ENCODE peak calls at places on chromosomes 5 and 9, in eight cellular contexts. One of them, this sample, is unnamed.
A peak's percentile ranks its signal among the peaks of the same experiment; 100 is the strongest.

GRCh38 chr9:72958485-72959266 is 5.8 kb upstream of the ALDH1A1 start:
- DNase-seq in HCT116: no peak
- DNase-seq in IMR-90: no peak
- DNase-seq in Peyer's patch: no peak
- DNase-seq in uterus: no peak
- DNase-seq in A549: no peak
- DNase-seq in adrenal gland: no peak
- DNase-seq in heart left ventricle: no peak
- DNase-seq in this sample: no peak

GRCh38 chr5:149001154-149001553 is 61.7 kb downstream of the SH3TC2 start:
- DNase-seq in HCT116: no peak
- DNase-seq in IMR-90: peak; percentile 68
- DNase-seq in Peyer's patch: no peak
- DNase-seq in uterus: no peak
- DNase-seq in A549: no peak
- DNase-seq in adrenal gland: no peak
- DNase-seq in heart left ventricle: no peak
- DNase-seq in this sample: no peak

GRCh38 chr5:50325237-50325832 is 115.8 kb downstream of the EMB start:
- DNase-seq in HCT116: peak; percentile 32
- DNase-seq in IMR-90: peak; percentile 28
- DNase-seq in Peyer's patch: no peak
- DNase-seq in uterus: no peak
- DNase-seq in A549: no peak
- DNase-seq in adrenal gland: no peak
- DNase-seq in heart left ventricle: no peak
- DNase-seq in this sample: no peak

GRCh38 chr5:74026310-74026709 is 400.3 kb downstream of the ARHGEF28 start:
- DNase-seq in HCT116: no peak
- DNase-seq in IMR-90: no peak
- DNase-seq in Peyer's patch: no peak
- DNase-seq in uterus: no peak
- DNase-seq in A549: no peak
- DNase-seq in adrenal gland: no peak
- DNase-seq in heart left ventricle: no peak
- DNase-seq in this sample: no peak

GRCh38 chr5:36602711-36603321 is 3.6 kb upstream of the SLC1A3 start:
- DNase-seq in HCT116: peak; percentile 10
- DNase-seq in IMR-90: no peak
- DNase-seq in Peyer's patch: no peak
- DNase-seq in uterus: no peak
- DNase-seq in A549: no peak
- DNase-seq in adrenal gland: no peak
- DNase-seq in heart left ventricle: peak; percentile 28
- DNase-seq in this sample: no peak

GRCh38 chr9:136020206-136020605 is 59.0 kb upstream of the UBAC1 start:
- DNase-seq in HCT116: no peak
- DNase-seq in IMR-90: no peak
- DNase-seq in Peyer's patch: no peak
- DNase-seq in uterus: peak; percentile 9
- DNase-seq in A549: no peak
- DNase-seq in adrenal gland: peak; percentile 8
- DNase-seq in heart left ventricle: no peak
- DNase-seq in this sample: no peak

GRCh38 chr9:26833792-26834191 is 58.8 kb downstream of the CAAP1 start:
- DNase-seq in HCT116: no peak
- DNase-seq in IMR-90: no peak
- DNase-seq in Peyer's patch: no peak
- DNase-seq in uterus: peak; percentile 25
- DNase-seq in A549: no peak
- DNase-seq in adrenal gland: peak; percentile 31
- DNase-seq in heart left ventricle: no peak
- DNase-seq in this sample: no peak

GRCh38 chr9:110078626-110079025 is 129.3 kb downstream of the C9orf152 start:
- DNase-seq in HCT116: no peak
- DNase-seq in IMR-90: no peak
- DNase-seq in Peyer's patch: no peak
- DNase-seq in uterus: no peak
- DNase-seq in A549: no peak
- DNase-seq in adrenal gland: no peak
- DNase-seq in heart left ventricle: no peak
- DNase-seq in this sample: no peak

GRCh38 chr5:80865547-80865946 is 94.6 kb upstream of the RASGRF2 start:
- DNase-seq in HCT116: no peak
- DNase-seq in IMR-90: peak; percentile 13
- DNase-seq in Peyer's patch: no peak
- DNase-seq in uterus: no peak
- DNase-seq in A549: no peak
- DNase-seq in adrenal gland: no peak
- DNase-seq in heart left ventricle: no peak
- DNase-seq in this sample: no peak

GRCh38 chr5:150175536-150175935 is 9.0 kb downstream of the CDX1 start:
- DNase-seq in HCT116: peak; percentile 19
- DNase-seq in IMR-90: peak; percentile 25
- DNase-seq in Peyer's patch: peak; percentile 50
- DNase-seq in uterus: no peak
- DNase-seq in A549: peak; percentile 81
- DNase-seq in adrenal gland: no peak
- DNase-seq in heart left ventricle: no peak
- DNase-seq in this sample: no peak

GRCh38 chr5:75668988-75669760 is 48.1 kb downstream of the POC5 start:
- DNase-seq in HCT116: no peak
- DNase-seq in IMR-90: peak; percentile 18
- DNase-seq in Peyer's patch: peak; percentile 58
- DNase-seq in uterus: peak; percentile 20
- DNase-seq in A549: peak; percentile 40
- DNase-seq in adrenal gland: peak; percentile 83
- DNase-seq in heart left ventricle: peak; percentile 28
- DNase-seq in this sample: peak; percentile 35

GRCh38 chr5:1182633-1183423 is 18.6 kb upstream of the SLC6A19 start:
- DNase-seq in HCT116: no peak
- DNase-seq in IMR-90: no peak
- DNase-seq in Peyer's patch: peak; percentile 86
- DNase-seq in uterus: no peak
- DNase-seq in A549: no peak
- DNase-seq in adrenal gland: no peak
- DNase-seq in heart left ventricle: no peak
- DNase-seq in this sample: peak; percentile 63

GRCh38 chr9:93941493-93941892 is 13.7 kb downstream of the BARX1 start:
- DNase-seq in HCT116: no peak
- DNase-seq in IMR-90: no peak
- DNase-seq in Peyer's patch: no peak
- DNase-seq in uterus: no peak
- DNase-seq in A549: no peak
- DNase-seq in adrenal gland: no peak
- DNase-seq in heart left ventricle: no peak
- DNase-seq in this sample: no peak

GRCh38 chr9:36207546-36208012 is 16.9 kb downstream of the CLTA start:
- DNase-seq in HCT116: no peak
- DNase-seq in IMR-90: peak; percentile 63
- DNase-seq in Peyer's patch: no peak
- DNase-seq in uterus: no peak
- DNase-seq in A549: no peak
- DNase-seq in adrenal gland: no peak
- DNase-seq in heart left ventricle: no peak
- DNase-seq in this sample: no peak

GRCh38 chr9:123364241-123364824 is 8.3 kb downstream of the CRB2 start:
- DNase-seq in HCT116: no peak
- DNase-seq in IMR-90: peak; percentile 61
- DNase-seq in Peyer's patch: no peak
- DNase-seq in uterus: peak; percentile 87
- DNase-seq in A549: no peak
- DNase-seq in adrenal gland: no peak
- DNase-seq in heart left ventricle: no peak
- DNase-seq in this sample: no peak

GRCh38 chr5:139574641-139575312 is 13.6 kb downstream of the UBE2D2 start:
- DNase-seq in HCT116: no peak
- DNase-seq in IMR-90: peak; percentile 62
- DNase-seq in Peyer's patch: no peak
- DNase-seq in uterus: no peak
- DNase-seq in A549: peak; percentile 44
- DNase-seq in adrenal gland: no peak
- DNase-seq in heart left ventricle: no peak
- DNase-seq in this sample: no peak

GRCh38 chr9:5800969-5801738 is 31.8 kb downstream of the ERMP1 start:
- DNase-seq in HCT116: no peak
- DNase-seq in IMR-90: no peak
- DNase-seq in Peyer's patch: no peak
- DNase-seq in uterus: no peak
- DNase-seq in A549: no peak
- DNase-seq in adrenal gland: no peak
- DNase-seq in heart left ventricle: no peak
- DNase-seq in this sample: peak; percentile 17

GRCh38 chr9:111531716-111532115 is 6.7 kb downstream of the ZNF483 start:
- DNase-seq in HCT116: no peak
- DNase-seq in IMR-90: no peak
- DNase-seq in Peyer's patch: no peak
- DNase-seq in uterus: no peak
- DNase-seq in A549: no peak
- DNase-seq in adrenal gland: no peak
- DNase-seq in heart left ventricle: no peak
- DNase-seq in this sample: no peak

GRCh38 chr5:92907914-92908606 is 673.0 kb downstream of the NR2F1-AS1 start:
- DNase-seq in HCT116: no peak
- DNase-seq in IMR-90: peak; percentile 75
- DNase-seq in Peyer's patch: no peak
- DNase-seq in uterus: no peak
- DNase-seq in A549: no peak
- DNase-seq in adrenal gland: no peak
- DNase-seq in heart left ventricle: no peak
- DNase-seq in this sample: no peak

DNA sequence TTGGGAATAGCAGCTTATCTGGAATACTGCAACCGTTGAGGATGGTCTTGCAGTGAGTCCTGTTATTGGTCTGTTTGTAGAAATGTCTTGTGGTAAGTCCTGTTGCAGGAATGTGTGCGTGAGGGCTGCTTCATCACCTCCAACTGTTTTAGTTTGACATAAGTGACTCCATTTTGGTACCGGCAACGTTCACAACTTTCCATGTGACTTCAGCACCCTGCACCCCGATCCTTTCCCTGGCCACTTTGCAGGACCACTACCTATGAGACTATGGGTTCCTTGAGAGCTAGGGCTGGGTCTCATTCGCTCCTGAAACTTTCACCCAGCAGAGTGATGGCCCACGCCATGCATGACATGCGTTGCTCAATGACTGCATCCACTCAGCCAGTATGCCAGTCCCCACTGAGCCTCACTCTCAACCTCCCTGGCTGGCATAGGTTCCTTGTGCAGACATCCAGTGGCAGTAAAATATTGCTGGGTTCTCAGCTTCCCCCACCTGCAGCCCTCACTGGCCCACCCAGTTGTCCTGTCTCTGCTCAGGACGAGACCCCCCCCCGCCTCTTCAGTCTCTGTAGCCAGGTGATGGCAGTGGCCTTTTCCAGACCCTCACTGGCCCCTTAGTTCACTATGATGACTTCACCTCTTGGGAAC is 8.0 kb downstream of the SURF6 start:
- DNase-seq in HCT116: no peak
- DNase-seq in IMR-90: no peak
- DNase-seq in Peyer's patch: no peak
- DNase-seq in uterus: peak; percentile 8
- DNase-seq in A549: no peak
- DNase-seq in adrenal gland: no peak
- DNase-seq in heart left ventricle: no peak
- DNase-seq in this sample: no peak
- TF ChIP-seq POLR2A in HCT116: no peak
- TF ChIP-seq POLR2A in IMR-90: no peak
- TF ChIP-seq POLR2A in Peyer's patch: no peak
- TF ChIP-seq POLR2A in uterus: no peak
- TF ChIP-seq POLR2A in A549: no peak
- TF ChIP-seq POLR2A in adrenal gland: no peak
- TF ChIP-seq POLR2A in heart left ventricle: no peak
- TF ChIP-seq POLR2A in this sample: no peak

DNA sequence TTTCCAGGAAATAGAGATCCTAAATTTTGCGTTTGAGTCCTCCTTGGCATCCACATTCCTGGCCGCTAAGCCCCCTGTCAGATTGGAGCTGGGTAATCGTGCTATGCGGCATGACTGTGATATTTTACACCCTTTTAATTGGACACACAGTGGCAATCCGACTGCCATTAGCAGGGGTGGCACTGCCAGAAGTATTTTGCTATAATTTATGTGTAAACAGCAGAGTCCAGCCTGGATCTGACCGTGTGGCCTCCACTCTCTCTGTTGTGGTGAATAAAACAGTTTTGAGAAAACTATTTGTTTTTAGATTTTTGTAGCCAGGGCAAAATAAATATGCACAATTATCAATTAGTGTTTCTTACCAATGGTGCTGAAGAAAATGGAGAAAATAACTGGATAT is 281.0 kb upstream of the IRX2 start:
- DNase-seq in HCT116: no peak
- DNase-seq in IMR-90: no peak
- DNase-seq in Peyer's patch: no peak
- DNase-seq in uterus: no peak
- DNase-seq in A549: no peak
- DNase-seq in adrenal gland: no peak
- DNase-seq in heart left ventricle: no peak
- DNase-seq in this sample: no peak
- H3K4me1 ChIP-seq in HCT116: no peaks in the 10 kb centered on the region
- H3K4me1 ChIP-seq in IMR-90: no peaks in the 10 kb centered on the region
- H3K4me1 ChIP-seq in Peyer's patch: no peaks in the 10 kb centered on the region
- H3K4me1 ChIP-seq in uterus: no peaks in the 10 kb centered on the region
- H3K4me1 ChIP-seq in A549: no peaks in the 10 kb centered on the region
- H3K4me1 ChIP-seq in adrenal gland: no peaks in the 10 kb centered on the region
- H3K4me1 ChIP-seq in heart left ventricle: no peaks in the 10 kb centered on the region
- H3K4me1 ChIP-seq in this sample: no peaks in the 10 kb centered on the region

DNA sequence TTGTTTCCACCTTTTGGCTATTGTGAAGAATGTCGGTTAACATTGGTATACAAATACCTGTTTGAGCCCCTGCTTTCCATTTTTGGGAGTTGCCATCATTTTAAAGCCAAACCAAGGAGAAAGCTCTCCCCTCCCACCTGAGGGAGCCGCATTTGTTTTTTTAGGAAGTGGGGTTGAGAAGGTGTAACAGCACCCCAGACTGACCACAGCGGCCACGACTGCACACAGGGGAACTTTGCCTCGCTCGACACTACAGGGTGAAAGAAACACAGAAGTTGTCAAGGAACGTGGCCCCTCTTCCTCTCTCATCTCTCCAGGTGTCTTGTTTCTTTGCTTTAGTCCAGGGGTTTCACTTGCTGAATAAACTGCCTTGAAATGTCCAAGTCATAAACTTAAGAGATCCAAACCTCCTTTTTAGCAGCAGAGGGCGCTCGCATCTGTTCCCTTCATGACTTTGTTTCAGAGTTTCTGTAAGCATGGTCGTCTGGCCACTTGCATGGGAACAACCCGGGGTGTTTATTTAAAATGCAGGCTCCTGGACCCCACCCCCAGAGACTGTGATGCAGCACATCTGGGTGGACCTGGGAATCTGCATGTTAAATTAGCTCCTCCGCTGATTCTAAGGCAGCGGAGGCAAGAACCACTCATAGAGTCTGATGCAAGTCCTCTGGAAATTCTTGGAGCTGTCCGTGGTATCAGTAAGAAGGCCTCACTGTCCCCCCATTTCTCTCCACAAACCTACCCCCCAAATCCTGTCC is 2.1 kb upstream of the TTLL11 start:
- DNase-seq in HCT116: peak; percentile 66
- DNase-seq in IMR-90: peak; percentile 65
- DNase-seq in Peyer's patch: no peak
- DNase-seq in uterus: no peak
- DNase-seq in A549: peak; percentile 52
- DNase-seq in adrenal gland: peak; percentile 73
- DNase-seq in heart left ventricle: no peak
- DNase-seq in this sample: peak; percentile 65
- H3K4me3 ChIP-seq in HCT116: no peak overlapping the region
- H3K4me3 ChIP-seq in IMR-90: no peak overlapping the region
- H3K4me3 ChIP-seq in Peyer's patch: no peak overlapping the region
- H3K4me3 ChIP-seq in uterus: no peak overlapping the region
- H3K4me3 ChIP-seq in A549: no peak overlapping the region
- H3K4me3 ChIP-seq in adrenal gland: no peak overlapping the region
- H3K4me3 ChIP-seq in heart left ventricle: no peak overlapping the region
- H3K4me3 ChIP-seq in this sample: no peak overlapping the region

GRCh38 chr5:143126121-143127019 is 277.1 kb downstream of the NR3C1 start:
- DNase-seq in HCT116: no peak
- DNase-seq in IMR-90: peak; percentile 30
- DNase-seq in Peyer's patch: no peak
- DNase-seq in uterus: no peak
- DNase-seq in A549: no peak
- DNase-seq in adrenal gland: no peak
- DNase-seq in heart left ventricle: no peak
- DNase-seq in this sample: no peak
- TF ChIP-seq POLR2A in HCT116: no peak
- TF ChIP-seq POLR2A in IMR-90: no peak
- TF ChIP-seq POLR2A in Peyer's patch: no peak
- TF ChIP-seq POLR2A in uterus: no peak
- TF ChIP-seq POLR2A in A549: no peak
- TF ChIP-seq POLR2A in adrenal gland: no peak
- TF ChIP-seq POLR2A in heart left ventricle: no peak
- TF ChIP-seq POLR2A in this sample: no peak